ENCODE peak calls at places on chromosomes 12 and 14, in ten cellular contexts. E is NCI-H446; S is small intestine; J is esophagus squamous epithelium; A is NCI-H1092 treated with DMSO at 0.1 percent for 48 hours; P is IMR-90; B is activated B cell treated with CpG ODN at 0.5 μM for 24 hours; Y is GM12892; N is pons; X is stimulated activated CD8-positive, alpha-beta memory T cell treated with anti-CD3 and anti-CD28 coated beads, Interleukin-2, amount 100 ng/mL, for 48 hours. C is an unnamed sample.

GRCh38 chr12:29610473-29611174 is 113.1 kb upstream of the OVCH1 start:
- DNase-seq in S (no peak), X (no peak), A (no peak), N (no peak), J (no peak), P (no peak), B (no peak), Y (no peak), E (peak), C (no peak)

GRCh38 chr12:30691122-30691879 is 4.4 kb downstream of the IPO8 start:
- DNase-seq in B (no peak), Y (no peak), A (no peak), X (no peak), E (peak), N (no peak), J (no peak), S (peak), P (peak), C (no peak)

GRCh38 chr14:78688503-78688902 is 518.3 kb downstream of the NRXN3 start:
- DNase-seq in P (no peak), X (no peak), S (no peak), E (no peak), Y (no peak), J (no peak), A (no peak), B (no peak), N (no peak), C (no peak)

GRCh38 chr12:100953217-100953616 is 158.6 kb downstream of the ANO4 start:
- DNase-seq in A (no peak), B (no peak), X (no peak), P (peak), Y (no peak), N (no peak), E (no peak), J (no peak), S (no peak), C (no peak)

GRCh38 chr12:76813972-76814371 is 50.1 kb downstream of the ZDHHC17 start:
- DNase-seq in Y (no peak), B (no peak), A (no peak), N (no peak), S (no peak), E (no peak), J (no peak), X (no peak), P (no peak), C (no peak)

GRCh38 chr14:56172571-56172971 is 54.4 kb downstream of the PELI2 start:
- DNase-seq in P (peak), J (no peak), B (no peak), S (peak), N (no peak), E (no peak), A (no peak), X (no peak), Y (no peak), C (no peak)

GRCh38 chr12:124474709-124475108 is 92.7 kb downstream of the NCOR2 start:
- DNase-seq in J (no peak), Y (no peak), P (no peak), A (no peak), X (no peak), B (no peak), N (peak), E (no peak), S (no peak), C (no peak)

GRCh38 chr12:62631531-62632520 is 165.2 kb downstream of the MON2 start:
- DNase-seq in P (peak), N (peak), X (no peak), A (peak), B (peak), E (peak), J (no peak), Y (peak), S (peak), C (no peak)

GRCh38 chr12:3836641-3837040 is 36.6 kb downstream of the PARP11 start:
- DNase-seq in A (no peak), Y (no peak), N (no peak), P (no peak), B (no peak), J (no peak), E (no peak), X (no peak), S (no peak), C (no peak)

GRCh38 chr12:89181271-89181920 is 170.9 kb downstream of the DUSP6 start:
- DNase-seq in J (no peak), E (no peak), Y (no peak), N (no peak), A (no peak), B (no peak), P (peak), X (no peak), S (no peak), C (peak)

GRCh38 chr12:98999569-98999968 is 354.5 kb downstream of the APAF1 start:
- DNase-seq in P (no peak), J (no peak), X (no peak), A (no peak), Y (no peak), S (no peak), B (no peak), N (no peak), E (no peak), C (no peak)

GRCh38 chr12:76288218-76288617 is 60.0 kb downstream of the BBS10 start:
- DNase-seq in Y (no peak), E (no peak), X (no peak), J (no peak), N (no peak), P (no peak), A (no peak), S (no peak), B (no peak), C (no peak)

GRCh38 chr12:124395284-124395752 is 100.4 kb downstream of the RFLNA start:
- DNase-seq in J (no peak), X (no peak), N (no peak), Y (no peak), B (no peak), E (no peak), S (no peak), A (no peak), P (no peak), C (no peak)

GRCh38 chr14:72565917-72566316 is 328.0 kb downstream of the DPF3 start:
- DNase-seq in Y (no peak), N (no peak), B (no peak), X (no peak), A (no peak), J (no peak), P (no peak), S (no peak), E (no peak), C (no peak)

GRCh38 chr12:52454411-52455201 is 2.7 kb upstream of the KRT6B start:
- DNase-seq in S (no peak), J (no peak), Y (no peak), A (no peak), P (no peak), N (peak), E (no peak), B (no peak), X (no peak), C (no peak)